ENCODE peak calls at places on chromosomes 2 and 18, in five cellular contexts. Y, K, O, I and R are unnamed samples.

GRCh38 chr2:232898592-232899541 is 28.8 kb downstream of the SNORC start:
- DNase-seq in Y (no peak), K (peak; percentile 37), O (no peak), I (peak; percentile 53), R (no peak)

GRCh38 chr18:25169701-25170100 is 182.3 kb downstream of the ZNF521 start:
- DNase-seq in Y (no peak), K (no peak), O (no peak), I (peak; percentile 8), R (no peak)

GRCh38 chr2:238835726-238836301 is 12.1 kb upstream of the TWIST2 start:
- DNase-seq in Y (no peak), K (no peak), O (no peak), I (no peak), R (no peak)

GRCh38 chr2:29192526-29192925 is 77.3 kb downstream of the CLIP4 start:
- DNase-seq in Y (no peak), K (no peak), O (no peak), I (peak; percentile 64), R (peak; percentile 26)

GRCh38 chr18:75455249-75456183 is 28.0 kb upstream of the SMIM21 start:
- DNase-seq in Y (no peak), K (no peak), O (no peak), I (peak; percentile 21), R (no peak)

GRCh38 chr2:130824492-130825061 is 12.1 kb upstream of the ARHGEF4 start:
- DNase-seq in Y (peak; percentile 5), K (no peak), O (peak; percentile 95), I (peak; percentile 96), R (peak; percentile 99)

GRCh38 chr2:48227617-48228344 is 302.2 kb upstream of the STON1 start:
- DNase-seq in Y (peak; percentile 55), K (no peak), O (no peak), I (no peak), R (no peak)

GRCh38 chr2:233084488-233084887 is 24.3 kb downstream of the INPP5D start:
- DNase-seq in Y (no peak), K (peak; percentile 79), O (no peak), I (no peak), R (no peak)

GRCh38 chr2:70981866-70982810 is 3.7 kb downstream of the ANKRD53 start:
- DNase-seq in Y (no peak), K (peak; percentile 59), O (no peak), I (no peak), R (no peak)

GRCh38 chr2:187397870-187398269 is 50.2 kb downstream of the CALCRL start:
- DNase-seq in Y (no peak), K (no peak), O (no peak), I (no peak), R (no peak)

GRCh38 chr18:36314754-36315153 is 17.2 kb downstream of the FHOD3 start:
- DNase-seq in Y (no peak), K (no peak), O (no peak), I (peak; percentile 85), R (peak; percentile 53)

GRCh38 chr18:69908838-69909237 is 38.8 kb downstream of the CD226 start:
- DNase-seq in Y (no peak), K (no peak), O (no peak), I (no peak), R (no peak)

GRCh38 chr2:98522854-98523253 is 78.2 kb downstream of the INPP4A start:
- DNase-seq in Y (no peak), K (no peak), O (no peak), I (no peak), R (no peak)

GRCh38 chr2:69694894-69695849 is 46.8 kb upstream of the ANXA4 start:
- DNase-seq in Y (peak; percentile 25), K (no peak), O (no peak), I (peak; percentile 90), R (no peak)

GRCh38 chr2:35933031-35933430 is 422.5 kb upstream of the CRIM1 start:
- DNase-seq in Y (no peak), K (no peak), O (peak; percentile 20), I (peak; percentile 14), R (peak; percentile 19)

GRCh38 chr2:230441188-230441897 is 25.3 kb downstream of the SP100 start:
- DNase-seq in Y (peak; percentile 19), K (no peak), O (no peak), I (peak; percentile 87), R (no peak)

GRCh38 chr2:95258271-95258670 is 16.0 kb upstream of the PROM2 start:
- DNase-seq in Y (no peak), K (no peak), O (no peak), I (no peak), R (no peak)

GRCh38 chr2:191018663-191019119 is 4.7 kb upstream of the STAT1 start:
- DNase-seq in Y (no peak), K (no peak), O (no peak), I (no peak), R (no peak)